ENCODE peak calls at places on chromosomes 2 and 18, in seven cellular contexts. D is cardiac muscle cell, A is transverse colon, Z is upper lobe of right lung, N is stomach, G is pancreas, O is body of pancreas. W is an unnamed sample.
A peak's percentile ranks its signal among the peaks of the same experiment; 100 is the strongest.

GRCh38 chr2:88136817-88137216 is 9.0 kb upstream of the FABP1 start:
- DNase-seq in G (no peak), A (no peak), N (no peak), O (no peak), D (no peak), Z (no peak), W (no peak)

GRCh38 chr2:40169430-40169829 is 282.5 kb downstream of the SLC8A1 start:
- DNase-seq in Z (no peak), D (no peak), O (no peak), N (no peak), A (no peak), G (no peak), W (no peak)

GRCh38 chr18:65983750-65984149 is 232.9 kb downstream of the CDH7 start:
- DNase-seq in G (no peak), O (no peak), A (no peak), D (no peak), N (no peak), Z (no peak), W (no peak)

GRCh38 chr18:62715829-62716678 is 713 bp downstream of the PHLPP1 start:
- DNase-seq in N (peak; percentile 67), A (peak; percentile 70), D (peak; percentile 72), G (peak; percentile 75), O (peak; percentile 65), Z (peak; percentile 85), W (peak; percentile 53)

GRCh38 chr2:222982010-222982908 is 69.7 kb upstream of the KCNE4 start:
- DNase-seq in O (peak; percentile 67), Z (no peak), N (peak; percentile 56), A (peak; percentile 18), D (peak; percentile 91), G (peak; percentile 44), W (peak; percentile 70)

GRCh38 chr2:238921259-238921658 is 73.4 kb downstream of the TWIST2 start:
- DNase-seq in N (no peak), D (no peak), A (no peak), G (no peak), Z (peak; percentile 10), O (no peak), W (no peak)

GRCh38 chr2:97919858-97920257 is 75.9 kb downstream of the TMEM131 start:
- DNase-seq in D (no peak), A (no peak), Z (no peak), G (no peak), O (no peak), N (no peak), W (no peak)

GRCh38 chr2:239801404-239802100 is 223.6 kb downstream of the NDUFA10 start:
- DNase-seq in G (no peak), O (peak; percentile 5), D (no peak), A (no peak), N (peak; percentile 20), Z (peak; percentile 23), W (peak; percentile 0)

GRCh38 chr2:65952966-65953365 is 482.0 kb upstream of the MEIS1 start:
- DNase-seq in A (no peak), D (no peak), G (no peak), Z (no peak), O (no peak), N (no peak), W (no peak)

GRCh38 chr18:50432915-50433314 is 58.1 kb downstream of the SKA1 start:
- DNase-seq in A (no peak), D (no peak), Z (no peak), N (no peak), O (no peak), G (no peak), W (no peak)

GRCh38 chr18:48834421-48835011 is 116.2 kb downstream of the SMAD7 start:
- DNase-seq in Z (peak; percentile 89), N (peak; percentile 56), G (no peak), A (peak; percentile 69), D (peak; percentile 89), O (peak; percentile 28), W (no peak)

GRCh38 chr18:34261865-34262780 is 37.4 kb upstream of the NOL4 start:
- DNase-seq in Z (no peak), G (no peak), D (no peak), N (no peak), O (no peak), A (no peak), W (no peak)

GRCh38 chr2:239158641-239159475 is 242.0 kb downstream of the HDAC4 start:
- DNase-seq in D (no peak), Z (peak; percentile 48), N (peak; percentile 24), O (no peak), A (peak; percentile 0), G (no peak), W (no peak)

GRCh38 chr18:77737412-77737811 is 487.8 kb downstream of the GALR1 start:
- DNase-seq in N (no peak), Z (no peak), G (no peak), D (no peak), A (no peak), O (no peak), W (no peak)

GRCh38 chr2:149221898-149222297 is 108.5 kb upstream of the LYPD6 start:
- DNase-seq in N (no peak), D (no peak), A (no peak), Z (no peak), G (no peak), O (no peak), W (peak; percentile 8)

GRCh38 chr2:174787485-174788205 is 23.4 kb upstream of the CHRNA1 start:
- DNase-seq in G (no peak), O (no peak), D (peak; percentile 88), N (no peak), Z (no peak), A (no peak), W (no peak)

GRCh38 chr2:54967269-54967668 is 83.0 kb downstream of the RTN4 start:
- DNase-seq in O (no peak), Z (no peak), G (no peak), A (no peak), N (no peak), D (no peak), W (no peak)

GRCh38 chr2:228417526-228417925 is 236.0 kb upstream of the SPHKAP start:
- DNase-seq in D (no peak), A (no peak), O (no peak), Z (no peak), N (no peak), G (no peak), W (no peak)

GRCh38 chr2:71799013-71799575 is 345.7 kb downstream of the DYSF start:
- DNase-seq in N (no peak), O (no peak), G (no peak), Z (no peak), D (no peak), A (no peak), W (peak; percentile 8)

GRCh38 chr2:3547915-3548314 is 10.2 kb downstream of the RNASEH1 start:
- DNase-seq in D (no peak), G (no peak), A (no peak), Z (no peak), O (no peak), N (no peak), W (no peak)

GRCh38 chr18:34801769-34802168 is 91.7 kb downstream of the DTNA start:
- DNase-seq in A (no peak), G (no peak), O (no peak), N (no peak), D (peak; percentile 23), Z (no peak), W (no peak)

GRCh38 chr18:66159451-66159850 is 408.6 kb downstream of the CDH7 start:
- DNase-seq in O (no peak), D (no peak), G (no peak), Z (no peak), A (no peak), N (no peak), W (no peak)

GRCh38 chr2:45237850-45238542 is 228.7 kb upstream of the SIX2 start:
- DNase-seq in G (no peak), Z (no peak), A (no peak), O (no peak), D (peak; percentile 96), N (no peak), W (no peak)

GRCh38 chr2:44770221-44771187 is 171.0 kb upstream of the SIX3 start:
- DNase-seq in Z (no peak), N (no peak), A (no peak), D (no peak), G (no peak), O (no peak), W (peak; percentile 81)

GRCh38 chr2:181781082-181781786 is 100.9 kb upstream of the NEUROD1 start:
- DNase-seq in G (no peak), N (no peak), O (no peak), D (no peak), Z (no peak), A (peak; percentile 65), W (no peak)
- TF ChIP-seq CTCF in G (no peak), N (no peak), O (no peak), D (no peak), Z (no peak), A (no peak), W (no peak)

GRCh38 chr2:172440795-172441194 is 13.4 kb downstream of the ITGA6 start:
- DNase-seq in Z (no peak), A (no peak), G (no peak), N (no peak), D (no peak), O (no peak), W (no peak)
- H3K4me3 ChIP-seq in Z (no peak overlapping the region), A (no peak overlapping the region), G (no peak overlapping the region), N (no peak overlapping the region), D (no peak overlapping the region), O (no peak overlapping the region), W (no peak overlapping the region)

DNA sequence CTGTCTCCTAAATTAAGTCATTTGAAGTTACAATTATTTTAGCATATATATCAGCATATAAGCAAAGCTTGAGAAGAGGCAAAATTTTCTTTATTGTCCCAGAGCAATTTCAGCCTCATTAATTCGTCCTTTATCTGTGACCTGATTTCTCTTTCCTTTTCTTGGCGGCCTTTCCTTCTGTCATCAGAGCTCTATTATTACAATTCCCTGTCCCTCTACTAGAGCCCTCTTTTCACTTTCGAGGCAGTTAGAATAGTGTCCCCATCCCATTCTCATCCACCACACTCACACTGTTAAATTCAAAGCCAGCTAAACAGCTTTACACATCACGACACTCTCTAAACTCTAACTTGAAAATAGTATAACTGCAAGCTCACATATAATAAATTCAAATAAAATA is 1293.2 kb upstream of the FAM98A start:
- DNase-seq in Z (no peak), D (no peak), N (no peak), A (no peak), O (no peak), G (no peak), W (no peak)
- H3K9me3 ChIP-seq in Z (no peaks in the 10 kb centered on the region), D (no peaks in the 10 kb centered on the region), N (no peaks in the 10 kb centered on the region), A (no peaks in the 10 kb centered on the region), O (no peaks in the 10 kb centered on the region), G (no peaks in the 10 kb centered on the region), W (no peaks in the 10 kb centered on the region)

DNA sequence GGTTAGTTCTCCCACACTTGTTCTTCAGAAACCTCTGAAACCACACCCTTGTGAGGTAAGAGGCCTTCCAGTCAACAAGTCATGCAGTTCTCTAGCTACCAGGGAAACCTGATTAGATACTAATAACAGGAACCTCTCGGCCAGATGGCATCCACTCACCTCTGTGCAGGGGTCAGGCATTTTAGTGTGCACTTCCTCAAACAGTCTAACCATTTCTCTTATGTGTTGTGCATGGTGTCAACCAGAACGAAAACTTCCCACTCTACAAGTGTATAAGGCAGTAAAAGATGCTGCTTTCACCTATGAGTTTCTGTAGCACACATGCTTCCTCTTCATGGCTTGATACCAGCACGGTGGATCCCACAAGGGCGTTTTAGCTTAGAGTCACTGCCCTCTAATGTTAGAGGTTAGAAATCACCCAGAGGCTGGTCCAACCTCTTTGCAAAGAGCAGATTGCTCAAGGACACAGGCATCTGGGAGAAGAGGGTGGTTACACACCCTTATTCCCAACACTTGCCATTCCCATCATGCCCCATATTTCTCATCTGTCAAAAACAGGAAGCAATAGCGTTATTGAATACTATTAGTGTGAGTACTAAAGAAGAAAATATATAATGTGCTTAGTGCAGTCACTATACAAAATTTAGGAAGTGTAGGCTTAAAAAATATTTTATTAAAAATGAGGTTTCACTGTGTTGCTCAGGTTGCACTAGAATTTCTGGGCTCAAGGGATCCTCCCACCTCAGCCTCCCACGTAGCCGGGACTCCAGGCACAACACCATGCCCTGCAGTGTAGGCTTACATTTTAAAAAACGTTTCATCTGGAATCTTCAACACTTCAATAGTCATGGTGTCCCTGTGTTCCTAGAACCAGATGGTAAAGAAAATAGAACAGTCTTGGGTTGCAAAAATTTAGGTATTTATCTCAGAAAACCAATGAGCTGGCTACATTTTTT is 34.5 kb upstream of the RAB31 start:
- DNase-seq in G (peak; percentile 70), O (peak; percentile 84), A (peak; percentile 56), Z (no peak), D (peak; percentile 81), N (peak; percentile 74), W (peak; percentile 51)
- TF ChIP-seq CTCF in G (no peak), O (peak; percentile 25), A (no peak), Z (peak; percentile 27), D (peak; percentile 52), N (no peak), W (peak; percentile 44)